ENCODE peak calls at places on chromosome 1, in eight cellular contexts. U is GF-D8; G is amniotic stem cell; I is activated CD4-positive, alpha-beta T cell treated with anti-CD3 and anti-CD28 coated beads, Interleukin-2, amount 50 U/mL, for 1 hour; D is nucleus accumbens; Q is activated CD4-positive, CD25-positive, alpha-beta regulatory T cell; K is AG08395; T is A549. H is an unnamed sample.

GRCh38 chr1:12167493-12168429 is 970 bp downstream of the TNFRSF1B start:
- DNase-seq in K (no peak), U (peak; percentile 22), G (no peak), D (no peak), T (no peak), I (no peak), Q (no peak), H (peak; percentile 8)

GRCh38 chr1:198267921-198268320 is 111.1 kb downstream of the NEK7 start:
- DNase-seq in U (no peak), Q (no peak), K (peak; percentile 15), T (no peak), I (no peak), D (no peak), G (no peak), H (no peak)

GRCh38 chr1:168722964-168723363 is 6.0 kb downstream of the DPT start:
- DNase-seq in I (no peak), D (no peak), K (no peak), Q (no peak), T (no peak), U (no peak), G (no peak), H (no peak)

GRCh38 chr1:62245201-62245600 is 50.6 kb downstream of the L1TD1 start:
- DNase-seq in U (no peak), Q (no peak), G (no peak), I (no peak), K (peak; percentile 77), D (no peak), T (no peak), H (no peak)

GRCh38 chr1:42479621-42480020 is 16.5 kb downstream of the CCDC30 start:
- DNase-seq in D (no peak), Q (no peak), I (no peak), G (no peak), T (peak; percentile 32), K (no peak), U (no peak), H (peak; percentile 56)

GRCh38 chr1:209808059-209808494 is 2.1 kb upstream of the IRF6 start:
- DNase-seq in Q (no peak), D (no peak), I (no peak), G (peak; percentile 70), K (peak; percentile 95), T (no peak), U (no peak), H (peak; percentile 56)

GRCh38 chr1:32071758-32072621 is 749 bp upstream of the TMEM39B start:
- DNase-seq in I (no peak), U (no peak), K (no peak), G (no peak), Q (no peak), D (no peak), T (no peak), H (no peak)

GRCh38 chr1:37342736-37343135 is 131.6 kb upstream of the ZC3H12A start:
- DNase-seq in G (no peak), D (no peak), T (no peak), I (no peak), K (no peak), Q (no peak), U (no peak), H (no peak)